ENCODE peak calls at places on chromosomes 1 and 21, in six cellular contexts. H is astrocyte of the spinal cord, G is OCI-LY7, Y is mammary epithelial cell, Z is ACHN, A is AG08396. M is an unnamed sample.

GRCh38 chr1:244497805-244498204 is 36.7 kb downstream of the CATSPERE start:
- DNase-seq in H (no peak), G (no peak), Y (no peak), Z (no peak), A (peak; percentile 5), M (no peak)

GRCh38 chr1:107277022-107277421 is 136.2 kb downstream of the NTNG1 start:
- DNase-seq in H (peak; percentile 62), G (peak; percentile 83), Y (peak; percentile 43), Z (peak; percentile 69), A (peak; percentile 9), M (no peak)

GRCh38 chr21:41365377-41366107 is 3.7 kb downstream of the MX2 start:
- DNase-seq in H (no peak), G (no peak), Y (no peak), Z (no peak), A (no peak), M (no peak)

GRCh38 chr1:89844860-89845259 is 24.0 kb downstream of the LRRC8D start:
- DNase-seq in H (no peak), G (no peak), Y (no peak), Z (no peak), A (no peak), M (no peak)

GRCh38 chr1:174623640-174624039 is 175.9 kb downstream of the GPR52 start:
- DNase-seq in H (no peak), G (no peak), Y (no peak), Z (no peak), A (no peak), M (no peak)

GRCh38 chr21:41583274-41583790 is 75.4 kb upstream of the TMPRSS2 start:
- DNase-seq in H (peak; percentile 13), G (no peak), Y (peak; percentile 74), Z (no peak), A (peak; percentile 30), M (no peak)

GRCh38 chr1:108826081-108826635 is 30.7 kb downstream of the AKNAD1 start:
- DNase-seq in H (no peak), G (no peak), Y (no peak), Z (no peak), A (no peak), M (no peak)

GRCh38 chr1:40768146-40768990 is 15.2 kb upstream of the KCNQ4 start:
- DNase-seq in H (no peak), G (no peak), Y (no peak), Z (no peak), A (no peak), M (no peak)

GRCh38 chr1:161033751-161034150 is 5.0 kb downstream of the TSTD1 start:
- DNase-seq in H (no peak), G (no peak), Y (peak; percentile 79), Z (no peak), A (no peak), M (no peak)

GRCh38 chr1:243312962-243313634 is 57.3 kb downstream of the SDCCAG8 start:
- DNase-seq in H (no peak), G (no peak), Y (peak; percentile 20), Z (no peak), A (no peak), M (no peak)

GRCh38 chr1:218942421-218942820 is 231.3 kb upstream of the LYPLAL1 start:
- DNase-seq in H (peak; percentile 41), G (no peak), Y (no peak), Z (no peak), A (no peak), M (no peak)

GRCh38 chr1:3037281-3038040 is 16.2 kb downstream of the ACTRT2 start:
- DNase-seq in H (no peak), G (no peak), Y (no peak), Z (no peak), A (no peak), M (no peak)

GRCh38 chr1:205228052-205228451 is 306 bp downstream of the TMCC2 start:
- DNase-seq in H (no peak), G (peak; percentile 27), Y (peak; percentile 5), Z (no peak), A (no peak), M (peak; percentile 30)

GRCh38 chr1:178659789-178660208 is 65.2 kb upstream of the RALGPS2 start:
- DNase-seq in H (no peak), G (peak; percentile 61), Y (no peak), Z (no peak), A (no peak), M (no peak)

GRCh38 chr1:225454733-225455132 is 26.9 kb upstream of the LBR start:
- DNase-seq in H (peak; percentile 81), G (no peak), Y (peak; percentile 85), Z (peak; percentile 97), A (peak; percentile 81), M (peak; percentile 70)

GRCh38 chr21:33127154-33127893 is 57.4 kb downstream of the OLIG1 start:
- DNase-seq in H (peak; percentile 67), G (peak; percentile 65), Y (peak; percentile 44), Z (peak; percentile 70), A (peak; percentile 78), M (peak; percentile 80)

GRCh38 chr21:33968082-33968997 is 52.7 kb upstream of the ATP5PO start:
- DNase-seq in H (peak; percentile 87), G (peak; percentile 80), Y (peak; percentile 70), Z (peak; percentile 63), A (peak; percentile 49), M (peak; percentile 49)

GRCh38 chr1:116697892-116698595 is 30.5 kb upstream of the IGSF3 start:
- DNase-seq in H (no peak), G (no peak), Y (peak; percentile 54), Z (no peak), A (no peak), M (no peak)

GRCh38 chr1:50989694-50990093 is 19.6 kb downstream of the CDKN2C start:
- DNase-seq in H (no peak), G (no peak), Y (no peak), Z (no peak), A (no peak), M (no peak)

GRCh38 chr21:30984897-30985296 is 53.4 kb downstream of the KRTAP19-8 start:
- DNase-seq in H (no peak), G (no peak), Y (no peak), Z (no peak), A (no peak), M (no peak)

GRCh38 chr1:79100385-79100784 is 93.9 kb upstream of the ADGRL4 start:
- DNase-seq in H (peak; percentile 89), G (no peak), Y (peak; percentile 95), Z (no peak), A (peak; percentile 14), M (peak; percentile 10)

GRCh38 chr1:3924871-3925655 is 25.0 kb upstream of the C1orf174 start:
- DNase-seq in H (no peak), G (no peak), Y (no peak), Z (no peak), A (no peak), M (no peak)

GRCh38 chr1:114113801-114114750 is 39.6 kb downstream of the SYT6 start:
- DNase-seq in H (peak; percentile 27), G (no peak), Y (peak; percentile 14), Z (no peak), A (peak; percentile 22), M (peak; percentile 11)

GRCh38 chr1:17575786-17576584 is 36.5 kb downstream of the ARHGEF10L start:
- DNase-seq in H (no peak), G (no peak), Y (no peak), Z (no peak), A (no peak), M (no peak)

GRCh38 chr1:156601122-156601830 is at the start of gene GPATCH4:
- DNase-seq in H (peak; percentile 93), G (peak; percentile 86), Y (peak; percentile 81), Z (peak; percentile 91), A (peak; percentile 89), M (peak; percentile 72)

GRCh38 chr1:204472660-204473059 is 21.9 kb downstream of the PIK3C2B start:
- DNase-seq in H (no peak), G (no peak), Y (no peak), Z (no peak), A (no peak), M (no peak)

GRCh38 chr1:23559985-23560755 is 869 bp upstream of the ID3 start:
- DNase-seq in H (no peak), G (no peak), Y (no peak), Z (no peak), A (no peak), M (no peak)

GRCh38 chr1:235911876-235912275 is 45.2 kb upstream of the LYST start:
- DNase-seq in H (no peak), G (no peak), Y (no peak), Z (no peak), A (no peak), M (no peak)

GRCh38 chr1:176517484-176517883 is 54.5 kb downstream of the PAPPA2 start:
- DNase-seq in H (peak; percentile 2), G (no peak), Y (peak; percentile 84), Z (peak; percentile 34), A (no peak), M (no peak)

GRCh38 chr21:18384771-18385170 is 18.8 kb downstream of the TMPRSS15 start:
- DNase-seq in H (peak; percentile 37), G (peak; percentile 52), Y (peak; percentile 0), Z (peak; percentile 52), A (no peak), M (peak; percentile 18)

GRCh38 chr1:185880779-185881333 is 146.7 kb downstream of the HMCN1 start:
- DNase-seq in H (no peak), G (no peak), Y (no peak), Z (no peak), A (no peak), M (no peak)

GRCh38 chr1:155962599-155963211 is 15.6 kb downstream of the ARHGEF2 start:
- DNase-seq in H (peak; percentile 44), G (no peak), Y (peak; percentile 47), Z (peak; percentile 41), A (no peak), M (no peak)

GRCh38 chr1:28887418-28887834 is 26.9 kb upstream of the EPB41 start:
- DNase-seq in H (no peak), G (peak; percentile 65), Y (no peak), Z (no peak), A (no peak), M (no peak)

GRCh38 chr1:26363549-26364448 is 8.8 kb downstream of the ZNF683 start:
- DNase-seq in H (peak; percentile 62), G (peak; percentile 92), Y (peak; percentile 56), Z (peak; percentile 75), A (peak; percentile 84), M (peak; percentile 70)

GRCh38 chr1:241579434-241579833 is 47.3 kb downstream of the KMO start:
- DNase-seq in H (no peak), G (no peak), Y (peak; percentile 21), Z (no peak), A (no peak), M (no peak)

GRCh38 chr1:203996126-203996525 is 76.8 kb upstream of the SOX13 start:
- DNase-seq in H (no peak), G (no peak), Y (no peak), Z (no peak), A (peak; percentile 12), M (no peak)

GRCh38 chr1:201264554-201264953 is 18.8 kb upstream of the PKP1 start:
- DNase-seq in H (no peak), G (no peak), Y (no peak), Z (no peak), A (no peak), M (no peak)

GRCh38 chr1:116767782-116768382 is 13.7 kb downstream of the CD2 start:
- DNase-seq in H (no peak), G (no peak), Y (no peak), Z (no peak), A (no peak), M (no peak)

GRCh38 chr1:20123696-20124450 is 4.5 kb upstream of the PLA2G2D start:
- DNase-seq in H (peak; percentile 27), G (peak; percentile 27), Y (peak; percentile 67), Z (no peak), A (no peak), M (no peak)

GRCh38 chr1:197521118-197521739 is 253.2 kb downstream of the CRB1 start:
- DNase-seq in H (peak; percentile 46), G (peak; percentile 45), Y (peak; percentile 17), Z (peak; percentile 49), A (peak; percentile 32), M (peak; percentile 9)

M was measured in HTR-8/SVneo.